ENCODE peak calls at places on chromosome 1, in nine cellular contexts. Z is HFF-Myc, L is transverse colon, I is NB4, U is H7, X is K562, Q is heart right ventricle, O is choroid plexus epithelial cell, P is cardiac fibroblast. A is an unnamed sample.

GRCh38 chr1:107941123-107941522 is 23.9 kb downstream of the VAV3 start:
- DNase-seq in P (peak), L (no peak), Q (no peak), U (no peak), X (no peak), O (peak), Z (no peak), I (peak), A (no peak)

GRCh38 chr1:104648269-104648691 is 898.6 kb downstream of the AMY1C start:
- DNase-seq in P (peak), Q (no peak), O (peak), Z (no peak), U (peak), I (peak), X (no peak), L (no peak), A (no peak)

GRCh38 chr1:4972761-4973320 is 318.4 kb downstream of the AJAP1 start:
- DNase-seq in P (no peak), Z (no peak), U (no peak), O (no peak), I (no peak), Q (no peak), X (no peak), L (no peak), A (no peak)

GRCh38 chr1:32014199-32014936 is 700 bp downstream of the KHDRBS1 start:
- DNase-seq in O (peak), X (peak), L (peak), Q (peak), I (peak), Z (no peak), P (peak), U (peak), A (peak)

GRCh38 chr1:14578156-14578555 is 20.3 kb upstream of the KAZN start:
- DNase-seq in Q (no peak), I (no peak), L (no peak), Z (no peak), X (no peak), U (no peak), P (no peak), O (no peak), A (no peak)

GRCh38 chr1:150160964-150161626 is 11.4 kb downstream of the PLEKHO1 start:
- DNase-seq in L (no peak), U (no peak), P (peak), Z (no peak), I (no peak), Q (no peak), X (no peak), O (peak), A (no peak)

GRCh38 chr1:150609726-150610125 is 19.7 kb downstream of the ENSA start:
- DNase-seq in L (no peak), P (peak), U (peak), Z (no peak), O (peak), I (no peak), Q (no peak), X (no peak), A (no peak)

GRCh38 chr1:91797164-91797563 is 88.8 kb downstream of the TGFBR3 start:
- DNase-seq in U (no peak), X (no peak), Q (no peak), I (no peak), Z (no peak), L (no peak), O (no peak), P (no peak), A (no peak)

GRCh38 chr1:8047686-8048522 is 21.8 kb upstream of the ERRFI1 start:
- DNase-seq in X (no peak), U (no peak), P (peak), I (peak), O (peak), L (no peak), Q (no peak), Z (peak), A (no peak)

GRCh38 chr1:29145739-29146437 is 22.2 kb upstream of the TMEM200B start:
- DNase-seq in U (no peak), I (no peak), P (peak), Q (no peak), O (peak), X (no peak), Z (no peak), L (no peak), A (no peak)

GRCh38 chr1:215118081-215118480 is 35.5 kb downstream of the KCNK2 start:
- DNase-seq in Z (no peak), Q (no peak), L (no peak), O (peak), U (no peak), P (no peak), X (no peak), I (no peak), A (no peak)

GRCh38 chr1:203066965-203067364 is 18.8 kb downstream of the MYOG start:
- DNase-seq in L (no peak), X (no peak), O (no peak), I (no peak), P (no peak), Q (no peak), Z (no peak), U (no peak), A (no peak)

GRCh38 chr1:29172415-29172814 is 9.3 kb downstream of the SRSF4 start:
- DNase-seq in L (no peak), Q (no peak), I (no peak), P (no peak), Z (no peak), X (no peak), O (no peak), U (no peak), A (no peak)

GRCh38 chr1:232046531-232047283 is 420.1 kb downstream of the DISC1 start:
- DNase-seq in U (no peak), P (no peak), Q (no peak), L (no peak), X (no peak), I (no peak), Z (no peak), O (no peak), A (no peak)

GRCh38 chr1:20604678-20605077 is 15.8 kb downstream of the CDA start:
- DNase-seq in I (peak), Z (no peak), Q (no peak), X (no peak), P (peak), U (no peak), L (peak), O (no peak), A (no peak)

GRCh38 chr1:43373034-43373940 is 5.5 kb upstream of the ELOVL1 start:
- DNase-seq in O (peak), L (no peak), U (no peak), Q (no peak), I (no peak), X (no peak), Z (peak), P (peak), A (no peak)

GRCh38 chr1:42736152-42736551 is 3.9 kb downstream of the CLDN19 start:
- DNase-seq in Q (no peak), P (peak), U (peak), Z (no peak), I (peak), L (peak), X (peak), O (peak), A (no peak)

GRCh38 chr1:226939439-226940028 is 560 bp upstream of the COQ8A start:
- DNase-seq in P (no peak), Z (no peak), I (no peak), U (peak), L (peak), O (no peak), Q (peak), X (peak), A (peak)

GRCh38 chr1:69739181-69739580 is 171.5 kb downstream of the LRRC7 start:
- DNase-seq in P (no peak), Z (no peak), I (no peak), L (no peak), Q (no peak), O (peak), X (no peak), U (no peak), A (no peak)

GRCh38 chr1:179034720-179035119 is 9.0 kb downstream of the FAM20B start:
- DNase-seq in O (peak), X (no peak), L (no peak), I (no peak), U (no peak), Q (no peak), Z (no peak), P (peak), A (no peak)

GRCh38 chr1:6285356-6285755 is 24.5 kb upstream of the GPR153 start:
- DNase-seq in Q (no peak), L (no peak), U (no peak), O (no peak), I (no peak), Z (no peak), P (no peak), X (no peak), A (no peak)

GRCh38 chr1:151516031-151516511 is 4.9 kb downstream of the CGN start:
- DNase-seq in P (no peak), I (no peak), X (no peak), Z (no peak), Q (no peak), O (no peak), U (peak), L (no peak), A (no peak)

GRCh38 chr1:158286966-158287365 is 2.8 kb upstream of the CD1C start:
- DNase-seq in X (no peak), I (peak), Q (no peak), P (no peak), L (no peak), U (no peak), O (no peak), Z (no peak), A (no peak)

GRCh38 chr1:47894718-47895393 is 102.3 kb downstream of the TRABD2B start:
- DNase-seq in X (no peak), I (peak), P (peak), U (peak), Z (no peak), L (peak), O (peak), Q (no peak), A (no peak)

GRCh38 chr1:119081705-119082104 is 58.7 kb downstream of the WARS2 start:
- DNase-seq in O (peak), Z (no peak), I (no peak), X (no peak), U (no peak), L (no peak), Q (no peak), P (peak), A (no peak)

GRCh38 chr1:201501812-201502510 is 5.0 kb downstream of the CSRP1 start:
- DNase-seq in O (no peak), U (no peak), I (no peak), Z (no peak), X (no peak), P (no peak), Q (no peak), L (no peak), A (no peak)
- H3K4me3 ChIP-seq in O (no peak), U (no peak), I (no peak), Z (no peak), X (no peak), P (no peak), Q (no peak), L (no peak), A (no peak)

DNA sequence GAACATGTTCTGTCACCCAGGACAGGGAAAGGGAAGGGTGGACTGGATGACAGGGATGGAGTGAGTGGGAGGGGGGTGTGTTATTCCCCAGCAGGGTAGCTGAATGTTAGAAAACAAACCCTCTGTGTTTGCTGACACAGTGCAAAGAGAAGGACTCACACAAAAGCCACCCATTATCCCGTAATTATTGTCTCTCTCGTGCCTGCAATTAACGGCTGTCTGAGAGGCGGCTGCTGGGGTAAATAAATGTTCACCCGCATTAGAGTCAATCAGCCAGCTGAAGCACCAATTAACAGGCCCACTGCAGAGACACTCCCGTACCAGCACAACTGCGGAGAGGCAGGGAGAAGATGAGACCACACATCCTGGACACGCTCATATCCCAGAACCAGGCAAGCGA is 19.6 kb downstream of the PLEKHA6 start:
- DNase-seq in Z (no peak), L (no peak), P (no peak), Q (no peak), X (no peak), I (no peak), O (no peak), U (no peak), A (no peak)
- H3K4me3 ChIP-seq in Z (no peak), L (no peak), P (no peak), Q (no peak), X (no peak), I (no peak), O (no peak), U (no peak), A (no peak)

GRCh38 chr1:85047144-85047471 is 1.2 kb downstream of the MCOLN3 start:
- DNase-seq in I (no peak), P (no peak), Z (no peak), L (no peak), Q (no peak), O (no peak), X (no peak), U (no peak), A (no peak)
- H3K4me3 ChIP-seq in I (no peak), P (no peak), Z (no peak), L (no peak), Q (peak), O (no peak), X (no peak), U (peak), A (no peak)

GRCh38 chr1:235093013-235093618 is 35.5 kb downstream of the TOMM20 start:
- DNase-seq in P (peak), X (no peak), L (peak), Q (peak), U (peak), Z (no peak), O (peak), I (peak), A (no peak)
- H3K4me3 ChIP-seq in P (no peak), X (no peak), L (no peak), Q (peak), U (peak), Z (no peak), O (peak), I (no peak), A (no peak)

DNA sequence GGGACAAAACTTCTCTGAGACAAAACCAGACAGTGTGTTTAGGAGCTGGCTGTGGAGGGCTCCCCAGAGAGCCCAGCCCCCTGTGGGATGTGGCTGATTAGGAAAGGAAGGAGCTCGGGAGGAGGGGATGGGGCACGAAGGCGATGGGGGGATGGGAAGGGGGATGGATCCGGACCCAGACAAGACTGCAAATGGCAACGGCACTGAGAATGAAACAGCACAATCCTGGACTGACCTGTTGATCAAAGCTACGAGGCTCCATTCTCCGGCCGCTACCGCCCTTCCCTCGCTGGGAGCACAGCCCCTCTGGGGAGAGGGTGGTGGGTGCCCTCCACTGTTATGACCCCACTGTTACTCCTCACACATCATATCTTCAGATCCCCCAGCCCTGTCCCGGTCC is 33.2 kb downstream of the FOXO6 start:
- DNase-seq in U (peak), Q (no peak), Z (no peak), X (no peak), I (no peak), L (no peak), P (no peak), O (no peak), A (no peak)
- H3K4me3 ChIP-seq in U (no peak), Q (no peak), Z (no peak), X (no peak), I (no peak), L (no peak), P (no peak), O (no peak), A (no peak)

GRCh38 chr1:234769284-234769998 is 159.5 kb upstream of the IRF2BP2 start:
- DNase-seq in O (no peak), X (no peak), L (no peak), U (no peak), I (no peak), Z (no peak), P (no peak), Q (no peak), A (no peak)
- H3K4me3 ChIP-seq in O (no peak), X (no peak), L (no peak), U (no peak), I (no peak), Z (no peak), P (no peak), Q (no peak), A (no peak)

DNA sequence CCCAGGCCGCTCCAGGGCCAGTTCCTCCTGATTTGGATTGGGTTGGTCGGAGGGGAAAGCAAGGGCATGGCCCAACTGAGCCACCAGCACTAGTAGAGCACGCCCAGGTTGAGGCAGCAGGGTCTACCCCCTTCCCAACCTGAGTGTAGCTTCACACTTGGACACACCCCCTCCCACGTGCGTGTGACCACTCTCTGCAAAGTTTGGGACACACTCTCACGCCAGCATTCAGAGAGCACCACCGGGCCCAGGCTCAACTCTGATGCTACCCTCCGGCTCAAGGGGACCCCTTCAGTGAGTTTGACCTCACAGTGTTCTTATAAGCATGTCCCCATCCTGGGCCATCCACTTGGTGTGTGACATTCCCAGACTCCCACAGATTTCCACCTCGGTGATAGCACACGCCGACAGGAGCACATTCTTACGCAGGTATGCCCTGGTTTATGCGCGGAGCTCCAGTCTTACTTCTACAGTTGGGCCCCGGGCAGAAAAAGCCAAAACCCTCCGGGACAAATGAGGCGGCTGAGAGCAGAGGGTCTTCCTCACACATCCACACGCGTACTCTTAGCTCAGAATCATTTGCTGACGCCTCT is 3.0 kb upstream of the DMRTA2 start:
- DNase-seq in P (no peak), Z (no peak), O (no peak), I (no peak), U (peak), Q (no peak), L (no peak), X (no peak), A (no peak)
- H3K4me3 ChIP-seq in P (no peak), Z (no peak), O (no peak), I (no peak), U (no peak), Q (no peak), L (no peak), X (no peak), A (no peak)

GRCh38 chr1:211830330-211831142 is at the start of gene LPGAT1:
- DNase-seq in I (peak), X (peak), Q (peak), O (peak), P (peak), U (peak), L (peak), Z (no peak), A (peak)
- H3K4me3 ChIP-seq in I (peak), X (peak), Q (peak), O (peak), P (peak), U (peak), L (peak), Z (peak), A (peak)